ENCODE peak calls at places on chromosomes 3 and 15, in nine cellular contexts. One of them, this sample, is unnamed.

GRCh38 chr3:5190147-5190791 is 2.8 kb downstream of the EDEM1 start:
- DNase-seq in uterus: no peak
- DNase-seq in HL-60: no peak
- DNase-seq in heart left ventricle: no peak
- DNase-seq in thoracic aorta: no peak
- DNase-seq in HepG2: no peak
- DNase-seq in neural progenitor cell: no peak
- DNase-seq in NB4: no peak
- DNase-seq in choroid plexus epithelial cell: no peak
- DNase-seq in this sample: no peak

GRCh38 chr15:87121357-87121756 is 1041.7 kb downstream of the AGBL1 start:
- DNase-seq in uterus: no peak
- DNase-seq in HL-60: no peak
- DNase-seq in heart left ventricle: no peak
- DNase-seq in thoracic aorta: no peak
- DNase-seq in HepG2: no peak
- DNase-seq in neural progenitor cell: no peak
- DNase-seq in NB4: no peak
- DNase-seq in choroid plexus epithelial cell: no peak
- DNase-seq in this sample: no peak

GRCh38 chr3:113819866-113820265 is 18.7 kb upstream of the GRAMD1C start:
- DNase-seq in uterus: no peak
- DNase-seq in HL-60: no peak
- DNase-seq in heart left ventricle: no peak
- DNase-seq in thoracic aorta: no peak
- DNase-seq in HepG2: no peak
- DNase-seq in neural progenitor cell: no peak
- DNase-seq in NB4: no peak
- DNase-seq in choroid plexus epithelial cell: no peak
- DNase-seq in this sample: no peak

GRCh38 chr15:64985382-64986033 is 4.2 kb downstream of the SPG21 start:
- DNase-seq in uterus: no peak
- DNase-seq in HL-60: peak
- DNase-seq in heart left ventricle: no peak
- DNase-seq in thoracic aorta: no peak
- DNase-seq in HepG2: peak
- DNase-seq in neural progenitor cell: no peak
- DNase-seq in NB4: peak
- DNase-seq in choroid plexus epithelial cell: peak
- DNase-seq in this sample: no peak

GRCh38 chr3:179544981-179545645 is 17.6 kb upstream of the ACTL6A start:
- DNase-seq in uterus: no peak
- DNase-seq in HL-60: no peak
- DNase-seq in heart left ventricle: no peak
- DNase-seq in thoracic aorta: no peak
- DNase-seq in HepG2: no peak
- DNase-seq in neural progenitor cell: no peak
- DNase-seq in NB4: no peak
- DNase-seq in choroid plexus epithelial cell: peak
- DNase-seq in this sample: no peak

GRCh38 chr3:12060139-12060831 is 56.1 kb downstream of the SYN2 start:
- DNase-seq in uterus: no peak
- DNase-seq in HL-60: no peak
- DNase-seq in heart left ventricle: no peak
- DNase-seq in thoracic aorta: no peak
- DNase-seq in HepG2: no peak
- DNase-seq in neural progenitor cell: no peak
- DNase-seq in NB4: no peak
- DNase-seq in choroid plexus epithelial cell: no peak
- DNase-seq in this sample: no peak

GRCh38 chr15:74555192-74555591 is 14.2 kb downstream of the ARID3B start:
- DNase-seq in uterus: no peak
- DNase-seq in HL-60: no peak
- DNase-seq in heart left ventricle: no peak
- DNase-seq in thoracic aorta: no peak
- DNase-seq in HepG2: no peak
- DNase-seq in neural progenitor cell: no peak
- DNase-seq in NB4: no peak
- DNase-seq in choroid plexus epithelial cell: no peak
- DNase-seq in this sample: no peak

GRCh38 chr3:58434990-58435389 is 1.4 kb upstream of the PDHB start:
- DNase-seq in uterus: no peak
- DNase-seq in HL-60: no peak
- DNase-seq in heart left ventricle: no peak
- DNase-seq in thoracic aorta: no peak
- DNase-seq in HepG2: peak
- DNase-seq in neural progenitor cell: peak
- DNase-seq in NB4: no peak
- DNase-seq in choroid plexus epithelial cell: peak
- DNase-seq in this sample: no peak

GRCh38 chr15:23645379-23646164 is 2.1 kb downstream of the MAGEL2 start:
- DNase-seq in uterus: no peak
- DNase-seq in HL-60: no peak
- DNase-seq in heart left ventricle: no peak
- DNase-seq in thoracic aorta: no peak
- DNase-seq in HepG2: peak
- DNase-seq in neural progenitor cell: peak
- DNase-seq in NB4: no peak
- DNase-seq in choroid plexus epithelial cell: no peak
- DNase-seq in this sample: no peak

GRCh38 chr3:52346623-52347530 is 30.8 kb downstream of the DNAH1 start:
- DNase-seq in uterus: no peak
- DNase-seq in HL-60: no peak
- DNase-seq in heart left ventricle: peak
- DNase-seq in thoracic aorta: peak
- DNase-seq in HepG2: no peak
- DNase-seq in neural progenitor cell: no peak
- DNase-seq in NB4: no peak
- DNase-seq in choroid plexus epithelial cell: peak
- DNase-seq in this sample: no peak

GRCh38 chr15:52709172-52709979 is 30.2 kb upstream of the ATOSA start:
- DNase-seq in uterus: no peak
- DNase-seq in HL-60: no peak
- DNase-seq in heart left ventricle: no peak
- DNase-seq in thoracic aorta: no peak
- DNase-seq in HepG2: peak
- DNase-seq in neural progenitor cell: peak
- DNase-seq in NB4: peak
- DNase-seq in choroid plexus epithelial cell: no peak
- DNase-seq in this sample: no peak

GRCh38 chr15:50353999-50354837 is 780 bp downstream of the GABPB1 start:
- DNase-seq in uterus: peak
- DNase-seq in HL-60: peak
- DNase-seq in heart left ventricle: peak
- DNase-seq in thoracic aorta: no peak
- DNase-seq in HepG2: peak
- DNase-seq in neural progenitor cell: peak
- DNase-seq in NB4: peak
- DNase-seq in choroid plexus epithelial cell: peak
- DNase-seq in this sample: no peak

GRCh38 chr3:110871869-110872268 is 199.7 kb upstream of the NECTIN3 start:
- DNase-seq in uterus: no peak
- DNase-seq in HL-60: no peak
- DNase-seq in heart left ventricle: no peak
- DNase-seq in thoracic aorta: no peak
- DNase-seq in HepG2: no peak
- DNase-seq in neural progenitor cell: no peak
- DNase-seq in NB4: no peak
- DNase-seq in choroid plexus epithelial cell: no peak
- DNase-seq in this sample: no peak

DNA sequence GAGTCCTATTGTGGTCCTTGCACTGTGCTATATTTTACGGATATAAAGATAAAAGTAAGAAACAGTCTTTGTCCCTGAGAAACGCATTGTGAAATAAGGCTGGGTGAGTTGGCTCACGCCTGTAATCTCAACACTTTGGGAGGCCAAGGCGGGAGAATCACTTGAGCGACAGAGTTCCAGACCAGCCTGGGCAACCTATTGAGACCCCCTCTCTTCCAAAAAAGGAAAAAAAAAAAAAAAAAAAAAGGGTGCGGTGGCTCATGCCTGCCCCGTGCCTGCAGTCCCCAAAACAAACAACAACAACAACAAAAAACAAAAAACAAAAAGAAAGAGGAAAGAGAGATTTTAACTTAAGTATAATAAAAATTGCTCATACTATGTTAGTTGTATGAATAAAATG is 555 bp upstream of the FNDC3B start:
- DNase-seq in uterus: peak
- DNase-seq in HL-60: peak
- DNase-seq in heart left ventricle: no peak
- DNase-seq in thoracic aorta: no peak
- DNase-seq in HepG2: no peak
- DNase-seq in neural progenitor cell: peak
- DNase-seq in NB4: peak
- DNase-seq in choroid plexus epithelial cell: peak
- DNase-seq in this sample: no peak
- H3K4me3 ChIP-seq in uterus: peak
- H3K4me3 ChIP-seq in HL-60: peak
- H3K4me3 ChIP-seq in heart left ventricle: peak
- H3K4me3 ChIP-seq in thoracic aorta: peak
- H3K4me3 ChIP-seq in HepG2: peak
- H3K4me3 ChIP-seq in neural progenitor cell: peak
- H3K4me3 ChIP-seq in NB4: peak
- H3K4me3 ChIP-seq in choroid plexus epithelial cell: peak
- H3K4me3 ChIP-seq in this sample: peak

DNA sequence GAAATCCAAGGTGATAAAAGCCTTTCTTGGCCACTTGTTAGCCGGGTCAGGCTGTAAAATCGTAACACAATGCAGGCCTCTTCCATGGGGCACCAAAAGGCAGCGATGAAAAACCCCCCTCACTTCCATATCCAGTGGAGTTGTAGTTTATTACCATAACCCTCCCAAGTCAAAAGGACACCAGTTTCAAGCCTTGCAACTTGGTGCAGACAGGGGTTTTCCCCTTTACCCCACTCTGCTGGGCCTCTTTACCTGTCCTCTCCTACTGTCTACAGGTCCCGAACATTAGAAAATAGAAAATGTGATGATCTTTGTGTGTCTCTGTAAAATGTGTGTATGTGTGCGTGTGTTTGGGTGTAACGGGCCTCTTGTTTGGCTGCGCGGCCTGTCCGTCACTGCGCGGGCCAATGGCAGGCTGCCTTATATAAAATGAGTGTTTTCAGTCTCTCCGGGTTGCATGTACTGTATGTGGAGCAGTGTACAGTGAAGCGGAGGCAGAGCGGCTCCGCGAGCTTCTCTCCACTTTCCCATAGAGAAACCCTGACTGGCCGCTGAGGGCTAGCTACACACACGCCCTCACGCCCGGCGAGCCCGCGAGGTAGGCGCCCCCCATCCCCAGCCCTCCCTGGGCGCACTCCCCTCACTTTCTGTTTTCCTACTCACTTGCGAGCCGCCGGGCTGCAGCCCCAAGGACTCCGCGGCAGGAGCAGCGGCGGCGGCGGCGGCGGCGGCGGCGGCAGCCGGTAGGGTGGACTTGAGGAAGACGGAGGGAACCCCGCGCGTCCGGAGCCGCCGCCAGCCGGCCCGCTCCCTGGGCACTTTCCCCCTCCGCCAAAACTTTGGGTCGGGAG is at the start of gene BBX:
- DNase-seq in uterus: peak
- DNase-seq in HL-60: peak
- DNase-seq in heart left ventricle: peak
- DNase-seq in thoracic aorta: peak
- DNase-seq in HepG2: peak
- DNase-seq in neural progenitor cell: peak
- DNase-seq in NB4: peak
- DNase-seq in choroid plexus epithelial cell: peak
- DNase-seq in this sample: peak
- TF ChIP-seq CTCF in uterus: no peak
- TF ChIP-seq CTCF in HL-60: no peak
- TF ChIP-seq CTCF in heart left ventricle: peak
- TF ChIP-seq CTCF in thoracic aorta: no peak
- TF ChIP-seq CTCF in HepG2: no peak
- TF ChIP-seq CTCF in neural progenitor cell: no peak
- TF ChIP-seq CTCF in NB4: no peak
- TF ChIP-seq CTCF in choroid plexus epithelial cell: no peak
- TF ChIP-seq CTCF in this sample: no peak

GRCh38 chr3:33437556-33438283 is 2.5 kb downstream of the UBP1 start:
- DNase-seq in uterus: no peak
- DNase-seq in HL-60: no peak
- DNase-seq in heart left ventricle: peak
- DNase-seq in thoracic aorta: no peak
- DNase-seq in HepG2: peak
- DNase-seq in neural progenitor cell: peak
- DNase-seq in NB4: peak
- DNase-seq in choroid plexus epithelial cell: peak
- DNase-seq in this sample: no peak
- H3K4me3 ChIP-seq in uterus: peak
- H3K4me3 ChIP-seq in HL-60: peak
- H3K4me3 ChIP-seq in heart left ventricle: peak
- H3K4me3 ChIP-seq in thoracic aorta: peak
- H3K4me3 ChIP-seq in HepG2: peak
- H3K4me3 ChIP-seq in neural progenitor cell: peak
- H3K4me3 ChIP-seq in NB4: peak
- H3K4me3 ChIP-seq in choroid plexus epithelial cell: peak
- H3K4me3 ChIP-seq in this sample: peak

GRCh38 chr3:195270350-195271115 is 426 bp downstream of the XXYLT1 start:
- DNase-seq in uterus: peak
- DNase-seq in HL-60: peak
- DNase-seq in heart left ventricle: peak
- DNase-seq in thoracic aorta: no peak
- DNase-seq in HepG2: peak
- DNase-seq in neural progenitor cell: peak
- DNase-seq in NB4: peak
- DNase-seq in choroid plexus epithelial cell: peak
- DNase-seq in this sample: no peak
- TF ChIP-seq CTCF in uterus: peak
- TF ChIP-seq CTCF in HL-60: peak
- TF ChIP-seq CTCF in heart left ventricle: peak
- TF ChIP-seq CTCF in thoracic aorta: peak
- TF ChIP-seq CTCF in HepG2: peak
- TF ChIP-seq CTCF in neural progenitor cell: peak
- TF ChIP-seq CTCF in NB4: peak
- TF ChIP-seq CTCF in choroid plexus epithelial cell: peak
- TF ChIP-seq CTCF in this sample: peak

This sample was measured in epithelial cell of proximal tubule.